ENCODE peak calls at places on chromosome 1, in six cellular contexts. P is GM12864; S is stimulated activated CD8-positive, alpha-beta memory T cell treated with anti-CD3 and anti-CD28 coated beads, Interleukin-15, amount 100 ng/mL, for 48 hours; I is fibroblast of lung; D is activated T-cell treated with anti-CD3 and anti-CD28 coated beads for 1 hour; M is NCI-H1092. W is an unnamed sample.

GRCh38 chr1:207364622-207365021 is 43.1 kb downstream of the CD55 start:
- DNase-seq in P (no peak), S (no peak), I (no peak), D (no peak), M (no peak), W (no peak)

GRCh38 chr1:96710708-96711477 is 10.7 kb upstream of the PTBP2 start:
- DNase-seq in P (no peak), S (no peak), I (peak; percentile 33), D (no peak), M (no peak), W (peak; percentile 27)

GRCh38 chr1:25817840-25818501 is 1.8 kb upstream of the MTFR1L start:
- DNase-seq in P (no peak), S (no peak), I (no peak), D (no peak), M (no peak), W (peak; percentile 47)

GRCh38 chr1:48668339-48668738 is 108.4 kb downstream of the BEND5 start:
- DNase-seq in P (no peak), S (no peak), I (no peak), D (no peak), M (no peak), W (no peak)

GRCh38 chr1:23473037-23473800 is 10.8 kb downstream of the ASAP3 start:
- DNase-seq in P (no peak), S (no peak), I (peak; percentile 37), D (no peak), M (no peak), W (peak; percentile 50)

GRCh38 chr1:201499795-201500669 is 6.9 kb downstream of the CSRP1 start:
- DNase-seq in P (no peak), S (no peak), I (no peak), D (no peak), M (no peak), W (no peak)

GRCh38 chr1:208161005-208161404 is 83.2 kb downstream of the PLXNA2 start:
- DNase-seq in P (no peak), S (no peak), I (no peak), D (no peak), M (no peak), W (no peak)

GRCh38 chr1:76511226-76511625 is 356.1 kb upstream of the ST6GALNAC5 start:
- DNase-seq in P (no peak), S (no peak), I (no peak), D (no peak), M (no peak), W (no peak)

GRCh38 chr1:56551691-56552090 is 27.7 kb downstream of the PLPP3 start:
- DNase-seq in P (no peak), S (no peak), I (no peak), D (no peak), M (peak; percentile 22), W (no peak)

GRCh38 chr1:100290291-100290690 is 24.3 kb downstream of the RTCA start:
- DNase-seq in P (no peak), S (no peak), I (no peak), D (no peak), M (no peak), W (no peak)

GRCh38 chr1:197911857-197912696 is 5.1 kb upstream of the LHX9 start:
- DNase-seq in P (no peak), S (no peak), I (no peak), D (no peak), M (no peak), W (no peak)

GRCh38 chr1:36223373-36223995 is 759 bp upstream of the THRAP3 start:
- DNase-seq in P (peak; percentile 68), S (no peak), I (peak; percentile 77), D (no peak), M (no peak), W (peak; percentile 27)

GRCh38 chr1:39922139-39922757 is 20.5 kb upstream of the MYCL start:
- DNase-seq in P (no peak), S (no peak), I (no peak), D (no peak), M (no peak), W (no peak)

GRCh38 chr1:223201967-223202366 is 58.9 kb upstream of the TLR5 start:
- DNase-seq in P (no peak), S (no peak), I (no peak), D (no peak), M (no peak), W (no peak)

GRCh38 chr1:231951399-231951798 is 324.8 kb downstream of the DISC1 start:
- DNase-seq in P (no peak), S (no peak), I (no peak), D (no peak), M (no peak), W (peak; percentile 79)

GRCh38 chr1:57319165-57319564 is 104.7 kb downstream of the DAB1 start:
- DNase-seq in P (no peak), S (no peak), I (peak; percentile 76), D (no peak), M (no peak), W (peak; percentile 46)

GRCh38 chr1:16984717-16985116 is 4.3 kb upstream of the MFAP2 start:
- DNase-seq in P (no peak), S (no peak), I (peak; percentile 80), D (no peak), M (no peak), W (peak; percentile 98)

GRCh38 chr1:70222716-70223235 is 1.6 kb downstream of the SRSF11 start:
- DNase-seq in P (no peak), S (no peak), I (no peak), D (no peak), M (no peak), W (no peak)

GRCh38 chr1:236550961-236551851 is 27.4 kb downstream of the LGALS8 start:
- DNase-seq in P (no peak), S (no peak), I (no peak), D (no peak), M (no peak), W (no peak)

GRCh38 chr1:6471969-6472368 is 6.0 kb upstream of the TNFRSF25 start:
- DNase-seq in P (no peak), S (no peak), I (no peak), D (no peak), M (no peak), W (peak; percentile 46)

GRCh38 chr1:193479187-193479586 is 292.8 kb upstream of the B3GALT2 start:
- DNase-seq in P (peak; percentile 93), S (peak; percentile 21), I (no peak), D (peak; percentile 32), M (no peak), W (no peak)

GRCh38 chr1:66291047-66291864 is 242.7 kb upstream of the SGIP1 start:
- DNase-seq in P (no peak), S (no peak), I (no peak), D (no peak), M (no peak), W (peak; percentile 88)

GRCh38 chr1:204151562-204152309 is at the start of gene ETNK2:
- DNase-seq in P (no peak), S (peak; percentile 27), I (peak; percentile 37), D (peak; percentile 34), M (peak; percentile 70), W (peak; percentile 72)

GRCh38 chr1:90724361-90724760 is 7.3 kb upstream of the BARHL2 start:
- DNase-seq in P (no peak), S (no peak), I (no peak), D (no peak), M (no peak), W (no peak)

GRCh38 chr1:20885121-20885520 is 98.0 kb upstream of the HP1BP3 start:
- DNase-seq in P (no peak), S (no peak), I (peak; percentile 74), D (no peak), M (no peak), W (peak; percentile 15)

GRCh38 chr1:2946291-2946690 is 75.0 kb upstream of the ACTRT2 start:
- DNase-seq in P (no peak), S (no peak), I (no peak), D (no peak), M (no peak), W (no peak)

GRCh38 chr1:119617751-119618691 is 30.0 kb downstream of the ZNF697 start:
- DNase-seq in P (no peak), S (no peak), I (no peak), D (no peak), M (no peak), W (no peak)

GRCh38 chr1:183315987-183316758 is 102.0 kb downstream of the NMNAT2 start:
- DNase-seq in P (no peak), S (no peak), I (no peak), D (no peak), M (no peak), W (no peak)

GRCh38 chr1:185155600-185156320 is 993 bp downstream of the TRMT1L start:
- DNase-seq in P (no peak), S (no peak), I (peak; percentile 49), D (no peak), M (no peak), W (peak; percentile 15)

GRCh38 chr1:6500446-6501406 is 9.3 kb upstream of the PLEKHG5 start:
- DNase-seq in P (no peak), S (no peak), I (no peak), D (no peak), M (no peak), W (no peak)

GRCh38 chr1:53957231-53957818 is 11.2 kb downstream of the LRRC42 start:
- DNase-seq in P (no peak), S (no peak), I (no peak), D (no peak), M (no peak), W (peak; percentile 63)

GRCh38 chr1:161099090-161099802 is 1.1 kb downstream of the KLHDC9 start:
- DNase-seq in P (no peak), S (no peak), I (no peak), D (no peak), M (no peak), W (no peak)

GRCh38 chr1:18926315-18927081 is 24.1 kb upstream of the ALDH4A1 start:
- DNase-seq in P (peak; percentile 83), S (peak; percentile 84), I (peak; percentile 91), D (peak; percentile 69), M (no peak), W (peak; percentile 96)

GRCh38 chr1:183000161-183000560 is 23.1 kb upstream of the LAMC1 start:
- DNase-seq in P (no peak), S (no peak), I (no peak), D (no peak), M (no peak), W (no peak)

GRCh38 chr1:30668026-30668425 is 55.4 kb downstream of the MATN1 start:
- DNase-seq in P (no peak), S (no peak), I (no peak), D (no peak), M (no peak), W (peak; percentile 63)

GRCh38 chr1:10764296-10764798 is 32.1 kb downstream of the CASZ1 start:
- DNase-seq in P (no peak), S (no peak), I (no peak), D (no peak), M (no peak), W (no peak)

GRCh38 chr1:30654188-30654587 is 69.2 kb downstream of the MATN1 start:
- DNase-seq in P (no peak), S (no peak), I (no peak), D (no peak), M (no peak), W (no peak)

GRCh38 chr1:176639136-176639535 is 176.2 kb downstream of the PAPPA2 start:
- DNase-seq in P (no peak), S (no peak), I (no peak), D (no peak), M (no peak), W (no peak)

W was measured in PC-3.